ENCODE peak calls at places on chromosomes 5 and 9, in seven cellular contexts. V is endothelial cell, W is B cell, P is tibial nerve, I is Calu3, A is H9, X is neural progenitor cell. R is an unnamed sample.

GRCh38 chr9:37840560-37841194 is 40.1 kb downstream of the DCAF10 start:
- DNase-seq in V (no peak), W (no peak), P (no peak), I (no peak), A (no peak), X (no peak), R (no peak)

GRCh38 chr5:77145666-77146065 is 58.6 kb upstream of the ZBED3 start:
- DNase-seq in V (no peak), W (no peak), P (no peak), I (no peak), A (no peak), X (no peak), R (no peak)

GRCh38 chr5:57383093-57383861 is 99.3 kb downstream of the ACTBL2 start:
- DNase-seq in V (no peak), W (no peak), P (no peak), I (peak; percentile 49), A (no peak), X (no peak), R (peak; percentile 71)

GRCh38 chr5:126234563-126235195 is 188.5 kb upstream of the GRAMD2B start:
- DNase-seq in V (peak; percentile 45), W (no peak), P (no peak), I (peak; percentile 54), A (peak; percentile 53), X (peak; percentile 71), R (no peak)

GRCh38 chr9:106886111-106887046 is 23.4 kb downstream of the ZNF462 start:
- DNase-seq in V (no peak), W (no peak), P (no peak), I (no peak), A (no peak), X (no peak), R (no peak)

GRCh38 chr5:88678780-88679491 is 204.0 kb downstream of the MEF2C start:
- DNase-seq in V (no peak), W (no peak), P (no peak), I (no peak), A (no peak), X (no peak), R (no peak)

GRCh38 chr9:20640331-20641187 is 18.3 kb upstream of the MLLT3 start:
- DNase-seq in V (no peak), W (no peak), P (no peak), I (peak; percentile 28), A (no peak), X (no peak), R (no peak)

GRCh38 chr5:102781786-102782185 is 26.7 kb downstream of the PAM start:
- DNase-seq in V (no peak), W (no peak), P (no peak), I (no peak), A (no peak), X (no peak), R (no peak)

GRCh38 chr9:113649054-113649453 is 185.5 kb downstream of the RGS3 start:
- DNase-seq in V (no peak), W (no peak), P (no peak), I (no peak), A (no peak), X (no peak), R (peak; percentile 61)

GRCh38 chr5:122789461-122790171 is 14.7 kb downstream of the SNX2 start:
- DNase-seq in V (no peak), W (no peak), P (no peak), I (no peak), A (no peak), X (no peak), R (no peak)

GRCh38 chr5:6827815-6828214 is 114.6 kb downstream of the TENT4A start:
- DNase-seq in V (no peak), W (peak; percentile 39), P (no peak), I (no peak), A (no peak), X (no peak), R (no peak)

GRCh38 chr9:74887041-74887980 is at the start of gene TRPM6:
- DNase-seq in V (peak; percentile 64), W (peak; percentile 29), P (peak; percentile 61), I (peak; percentile 54), A (peak; percentile 78), X (peak; percentile 66), R (no peak)

GRCh38 chr5:14665949-14666741 is 1.6 kb downstream of the OTULIN start:
- DNase-seq in V (peak; percentile 31), W (peak; percentile 71), P (no peak), I (peak; percentile 46), A (no peak), X (peak; percentile 29), R (no peak)

GRCh38 chr9:124311283-124311682 is 53.5 kb downstream of the NEK6 start:
- DNase-seq in V (no peak), W (no peak), P (no peak), I (no peak), A (peak; percentile 62), X (no peak), R (no peak)

GRCh38 chr5:62621280-62621679 is 42.7 kb downstream of the LRRC70 start:
- DNase-seq in V (peak; percentile 20), W (no peak), P (no peak), I (no peak), A (peak; percentile 92), X (peak; percentile 81), R (no peak)

GRCh38 chr5:169286572-169287325 is 14.2 kb downstream of the SLIT3 start:
- DNase-seq in V (no peak), W (no peak), P (no peak), I (no peak), A (no peak), X (no peak), R (no peak)

GRCh38 chr5:14440598-14441401 is 140.8 kb upstream of the OTULINL start:
- DNase-seq in V (no peak), W (no peak), P (peak; percentile 53), I (no peak), A (no peak), X (peak; percentile 87), R (peak; percentile 77)

GRCh38 chr9:132694144-132694543 is 23.9 kb downstream of the GTF3C4 start:
- DNase-seq in V (no peak), W (no peak), P (no peak), I (no peak), A (peak; percentile 33), X (peak; percentile 30), R (no peak)

GRCh38 chr5:36374275-36374862 is 72.7 kb upstream of the RANBP3L start:
- DNase-seq in V (no peak), W (no peak), P (no peak), I (no peak), A (no peak), X (no peak), R (no peak)

GRCh38 chr5:169176686-169177430 is 124.1 kb downstream of the SLIT3 start:
- DNase-seq in V (no peak), W (no peak), P (no peak), I (no peak), A (no peak), X (no peak), R (no peak)

GRCh38 chr5:98454407-98454806 is 319.1 kb upstream of the RGMB start:
- DNase-seq in V (no peak), W (no peak), P (no peak), I (no peak), A (no peak), X (no peak), R (no peak)

GRCh38 chr9:82327641-82328040 is 339.1 kb downstream of the SPATA31D1 start:
- DNase-seq in V (no peak), W (no peak), P (no peak), I (no peak), A (no peak), X (no peak), R (no peak)

GRCh38 chr9:124786881-124787573 is 10.1 kb downstream of the OLFML2A start:
- DNase-seq in V (no peak), W (no peak), P (no peak), I (no peak), A (no peak), X (no peak), R (no peak)

GRCh38 chr5:173391031-173391430 is 62.8 kb upstream of the STC2 start:
- DNase-seq in V (no peak), W (no peak), P (no peak), I (no peak), A (no peak), X (peak; percentile 46), R (no peak)

GRCh38 chr9:69900406-69900805 is 79.8 kb downstream of the CFAP95 start:
- DNase-seq in V (no peak), W (no peak), P (no peak), I (no peak), A (no peak), X (no peak), R (no peak)

GRCh38 chr9:130988400-130988747 is 20.6 kb upstream of the LAMC3 start:
- DNase-seq in V (no peak), W (no peak), P (no peak), I (no peak), A (no peak), X (no peak), R (no peak)
- TF ChIP-seq CTCF in V (no peak), W (no peak), P (no peak), I (no peak), A (no peak), X (no peak), R (no peak)

GRCh38 chr9:128192601-128193371 is 1.4 kb upstream of the CIZ1 start:
- DNase-seq in V (peak; percentile 51), W (peak; percentile 80), P (peak; percentile 69), I (peak; percentile 87), A (no peak), X (no peak), R (peak; percentile 62)
- TF ChIP-seq CTCF in V (peak; percentile 13), W (peak; percentile 43), P (peak; percentile 46), I (no peak), A (no peak), X (no peak), R (no peak)

DNA sequence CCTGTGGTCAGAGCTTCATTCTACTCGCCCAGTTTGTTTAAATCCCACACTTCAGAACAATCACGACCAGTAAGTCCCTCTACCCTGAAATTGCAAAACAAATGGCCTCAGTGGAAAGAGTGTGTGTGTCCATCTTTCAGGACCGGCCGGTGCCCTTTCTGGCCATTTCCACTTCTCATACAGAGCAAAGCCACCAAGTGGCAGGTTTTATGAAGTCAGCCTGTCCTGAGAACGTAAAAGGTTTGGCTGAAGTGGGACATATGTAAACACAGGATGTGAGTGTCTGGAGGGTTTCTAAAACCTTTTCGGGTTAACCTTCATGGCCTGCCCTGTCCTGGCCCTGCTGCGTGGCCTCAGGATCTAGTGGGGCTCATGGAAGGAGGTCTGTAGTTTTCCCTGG is 24.7 kb downstream of the NXNL2 start:
- DNase-seq in V (no peak), W (no peak), P (no peak), I (no peak), A (no peak), X (no peak), R (no peak)
- TF ChIP-seq CTCF in V (no peak), W (no peak), P (no peak), I (no peak), A (no peak), X (no peak), R (no peak)

DNA sequence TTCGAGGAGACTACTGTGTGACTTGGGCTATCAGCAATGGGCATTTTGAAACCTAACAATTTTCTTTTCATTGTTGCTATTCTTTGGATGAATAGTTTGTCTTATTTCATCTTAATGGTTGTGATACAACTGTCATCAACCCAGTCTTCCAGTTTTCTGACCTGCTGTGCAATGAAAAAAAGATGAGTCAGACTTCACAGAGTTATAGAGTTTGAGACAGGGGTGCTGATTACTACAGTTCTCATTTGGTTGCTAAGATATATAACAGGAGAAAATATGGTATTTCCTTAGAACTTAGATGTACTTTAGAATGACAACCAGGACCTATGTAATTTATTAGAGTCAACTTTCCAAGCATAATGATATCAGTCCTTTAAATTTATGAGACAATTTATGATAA is 564.4 kb upstream of the NUDT12 start:
- DNase-seq in V (no peak), W (no peak), P (no peak), I (no peak), A (no peak), X (no peak), R (no peak)
- TF ChIP-seq CTCF in V (no peak), W (no peak), P (no peak), I (no peak), A (no peak), X (no peak), R (no peak)

GRCh38 chr9:126049088-126049487 is 277.5 kb upstream of the MVB12B start:
- DNase-seq in V (peak; percentile 17), W (no peak), P (no peak), I (no peak), A (peak; percentile 42), X (peak; percentile 34), R (no peak)
- TF ChIP-seq CTCF in V (no peak), W (no peak), P (no peak), I (no peak), A (no peak), X (peak; percentile 35), R (no peak)

R was measured in ascending aorta.